ENCODE peak calls at places on chromosomes 11 and 22, in six cellular contexts. T is M059J; M is HEK293T; B is posterior cingulate gyrus; Z is activated CD4-positive, CD25-positive, alpha-beta regulatory T cell; V is neuronal stem cell. A is an unnamed sample.

GRCh38 chr11:116861539-116861938 is 24.1 kb upstream of the APOA1 start:
- DNase-seq in T (peak), Z (no peak), M (no peak), V (no peak), B (no peak), A (no peak)

GRCh38 chr11:4539603-4540219 is 5.3 kb upstream of the OR52M1 start:
- DNase-seq in V (peak), B (peak), Z (no peak), T (peak), M (peak), A (peak)

GRCh38 chr22:33639588-33640254 is 280.6 kb downstream of the LARGE1 start:
- DNase-seq in B (peak), M (no peak), T (no peak), V (no peak), Z (no peak), A (no peak)

GRCh38 chr11:72741849-72742521 is 10.2 kb downstream of the ARAP1 start:
- DNase-seq in Z (no peak), T (peak), M (no peak), V (no peak), B (peak), A (no peak)

GRCh38 chr11:69292221-69292648 is 1.7 kb upstream of the MYEOV start:
- DNase-seq in T (no peak), Z (no peak), M (peak), B (peak), V (peak), A (peak)

GRCh38 chr11:73466643-73467042 is 90.4 kb downstream of the RELT start:
- DNase-seq in V (no peak), M (no peak), T (no peak), Z (no peak), B (no peak), A (no peak)

GRCh38 chr11:47467372-47467771 is 18.4 kb upstream of the RAPSN start:
- DNase-seq in B (no peak), Z (no peak), T (no peak), M (no peak), V (no peak), A (no peak)

GRCh38 chr11:72625746-72626636 is 48.2 kb downstream of the PDE2A start:
- DNase-seq in B (no peak), T (no peak), V (no peak), M (no peak), Z (no peak), A (no peak)

GRCh38 chr11:94218372-94218771 is 86.0 kb upstream of the IZUMO1R start:
- DNase-seq in V (no peak), Z (no peak), T (no peak), M (no peak), B (no peak), A (no peak)

GRCh38 chr11:129721685-129722084 is 94.0 kb upstream of the TMEM45B start:
- DNase-seq in Z (no peak), V (no peak), T (no peak), B (no peak), M (no peak), A (no peak)

GRCh38 chr22:31185056-31185455 is 25.1 kb downstream of the RNF185 start:
- DNase-seq in M (no peak), B (no peak), T (no peak), Z (no peak), V (no peak), A (no peak)